ENCODE peak calls at places on chromosomes 11 and 22, in five cellular contexts. F is PC-3, D is MM.1S, P is GM23248, A is OCI-LY7. H is an unnamed sample.

GRCh38 chr11:128522943-128523518 is 64.3 kb downstream of the ETS1 start:
- DNase-seq in F (no peak), D (peak; percentile 15), A (no peak), P (peak; percentile 57), H (no peak)

GRCh38 chr22:17781319-17782031 is 7.2 kb upstream of the BID start:
- DNase-seq in P (peak; percentile 93), A (peak; percentile 60), F (peak; percentile 25), D (peak; percentile 82), H (no peak)

GRCh38 chr11:86639172-86639571 is 33.2 kb downstream of the ME3 start:
- DNase-seq in A (no peak), P (no peak), F (peak; percentile 90), D (no peak), H (no peak)

GRCh38 chr22:22593964-22594656 is 35.0 kb upstream of the PRAME start:
- DNase-seq in P (peak; percentile 58), A (peak; percentile 84), D (peak; percentile 73), F (peak; percentile 66), H (peak; percentile 48)

GRCh38 chr11:6327806-6328205 is 7.5 kb upstream of the CAVIN3 start:
- DNase-seq in D (no peak), A (no peak), F (no peak), P (no peak), H (no peak)

GRCh38 chr22:49368976-49369725 is 458.5 kb downstream of the BRD1 start:
- DNase-seq in D (no peak), A (no peak), P (no peak), F (no peak), H (no peak)

GRCh38 chr22:37999640-38000272 is 15.4 kb upstream of the SOX10 start:
- DNase-seq in D (no peak), P (peak; percentile 45), F (peak; percentile 83), A (peak; percentile 4), H (peak; percentile 75)

GRCh38 chr11:11993814-11994213 is 14.6 kb downstream of the DKK3 start:
- DNase-seq in F (peak; percentile 90), P (peak; percentile 95), D (no peak), A (no peak), H (peak; percentile 53)

GRCh38 chr11:112770487-112770886 is 190.7 kb upstream of the NCAM1 start:
- DNase-seq in D (no peak), P (no peak), A (no peak), F (no peak), H (no peak)

GRCh38 chr22:30044369-30044768 is 35.9 kb upstream of the HORMAD2 start:
- DNase-seq in D (no peak), P (peak; percentile 96), A (no peak), F (peak; percentile 71), H (peak; percentile 37)

GRCh38 chr11:10308208-10308954 is 3.5 kb downstream of the ADM start:
- DNase-seq in P (peak; percentile 49), D (peak; percentile 21), F (no peak), A (no peak), H (no peak)

GRCh38 chr11:2670541-2671100 is 29.2 kb downstream of the KCNQ1OT1 start:
- DNase-seq in D (no peak), F (no peak), P (no peak), A (no peak), H (no peak)

GRCh38 chr11:10125522-10126133 is 168.4 kb downstream of the SBF2 start:
- DNase-seq in D (no peak), A (no peak), P (peak; percentile 55), F (no peak), H (no peak)

GRCh38 chr22:21791635-21792625 is 56.3 kb upstream of the YPEL1 start:
- DNase-seq in A (no peak), F (peak; percentile 38), P (peak; percentile 51), D (no peak), H (no peak)

GRCh38 chr11:47669856-47670255 is 27.5 kb upstream of the MTCH2 start:
- DNase-seq in A (no peak), F (no peak), D (no peak), P (no peak), H (no peak)

GRCh38 chr11:126307706-126308105 is 3.8 kb downstream of the DCPS start:
- DNase-seq in D (peak; percentile 42), F (peak; percentile 84), A (peak; percentile 70), P (peak; percentile 68), H (no peak)

GRCh38 chr11:4048340-4048739 is 46.3 kb upstream of the RRM1 start:
- DNase-seq in D (no peak), F (no peak), A (no peak), P (no peak), H (no peak)

GRCh38 chr11:20443596-20443995 is 56.1 kb downstream of the PRMT3 start:
- DNase-seq in P (peak; percentile 49), F (peak; percentile 41), A (peak; percentile 25), D (peak; percentile 17), H (peak; percentile 18)

GRCh38 chr11:84543367-84544159 is 1083.6 kb downstream of the DLG2 start:
- DNase-seq in P (no peak), D (no peak), F (no peak), A (peak; percentile 45), H (no peak)

GRCh38 chr11:124657922-124658321 is 15.6 kb downstream of the SIAE start:
- DNase-seq in A (no peak), P (no peak), F (no peak), D (no peak), H (no peak)

GRCh38 chr11:64607381-64608259 is 16.6 kb downstream of the SLC22A12 start:
- DNase-seq in D (no peak), F (peak; percentile 33), A (no peak), P (peak; percentile 66), H (no peak)

GRCh38 chr11:61919113-61919840 is 1.9 kb upstream of the RAB3IL1 start:
- DNase-seq in D (no peak), F (no peak), P (no peak), A (peak; percentile 19), H (no peak)

GRCh38 chr11:2796091-2796490 is 89.5 kb downstream of the CDKN1C start:
- DNase-seq in A (no peak), D (no peak), F (no peak), P (no peak), H (no peak)

GRCh38 chr11:125457814-125458343 is 38.2 kb downstream of the FEZ1 start:
- DNase-seq in F (no peak), P (peak; percentile 91), D (no peak), A (no peak), H (no peak)

GRCh38 chr11:131038597-131038996 is 122.3 kb upstream of the SNX19 start:
- DNase-seq in F (peak; percentile 79), A (peak; percentile 18), P (peak; percentile 53), D (peak; percentile 31), H (no peak)

GRCh38 chr11:61141601-61142028 is 19.6 kb downstream of the VPS37C start:
- DNase-seq in F (no peak), P (no peak), A (peak; percentile 75), D (peak; percentile 100), H (no peak)

GRCh38 chr11:110373061-110373702 is 56.6 kb upstream of the FDX1 start:
- DNase-seq in P (peak; percentile 82), D (peak; percentile 27), F (peak; percentile 64), A (no peak), H (no peak)

GRCh38 chr11:17753641-17754040 is 19.1 kb downstream of the KCNC1 start:
- DNase-seq in A (no peak), P (no peak), F (no peak), D (no peak), H (no peak)

GRCh38 chr11:79353706-79354105 is 87.1 kb downstream of the TENM4 start:
- DNase-seq in F (peak; percentile 9), A (no peak), D (no peak), P (peak; percentile 4), H (no peak)

GRCh38 chr11:132898021-132898420 is 634.3 kb downstream of the OPCML start:
- DNase-seq in P (no peak), A (no peak), F (no peak), D (no peak), H (no peak)
- H3K9me2 ChIP-seq in P (no peaks in the 10 kb centered on the region), A (no peaks in the 10 kb centered on the region), F (no peaks in the 10 kb centered on the region), D (no peaks in the 10 kb centered on the region), H (no peaks in the 10 kb centered on the region)

DNA sequence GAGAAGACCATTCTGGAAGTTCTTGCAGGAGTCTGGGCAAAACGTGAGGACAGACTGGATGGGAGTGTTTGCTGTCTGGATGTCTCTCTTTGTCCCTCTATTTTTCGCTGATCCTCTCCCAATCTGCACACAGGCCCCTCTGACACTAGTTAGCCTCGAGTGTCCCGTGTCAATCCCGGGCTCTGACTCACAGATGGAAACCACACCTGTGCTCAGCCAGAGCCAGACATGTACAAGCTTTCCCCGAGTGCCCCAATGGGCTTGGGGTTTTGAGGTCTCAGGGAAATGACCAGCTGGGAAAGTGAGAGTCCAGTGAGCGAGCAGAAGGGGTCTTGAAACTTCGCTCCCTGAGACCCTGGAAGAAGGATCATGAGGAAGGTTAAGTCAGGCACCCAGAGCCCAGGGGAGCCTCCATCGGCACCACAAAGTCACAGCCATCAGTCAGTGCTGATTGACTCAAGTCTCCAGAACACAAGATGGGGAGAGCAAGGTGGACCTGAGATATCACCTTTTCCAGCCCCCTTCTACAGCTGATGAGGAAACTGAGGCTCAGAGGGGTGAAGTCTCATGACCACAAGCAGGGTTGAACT is 13.9 kb downstream of the APOL2 start:
- DNase-seq in F (no peak), D (no peak), A (no peak), P (no peak), H (no peak)
- H3K9me2 ChIP-seq in F (no peaks in the 10 kb centered on the region), D (no peaks in the 10 kb centered on the region), A (no peaks in the 10 kb centered on the region), P (no peaks in the 10 kb centered on the region), H (no peaks in the 10 kb centered on the region)

GRCh38 chr11:132901638-132902610 is 630.4 kb downstream of the OPCML start:
- DNase-seq in A (no peak), P (peak; percentile 26), F (no peak), D (no peak), H (no peak)

GRCh38 chr11:132894598-132894997 is 637.7 kb downstream of the OPCML start:
- DNase-seq in P (no peak), D (no peak), F (no peak), A (no peak), H (no peak)

GRCh38 chr11:132904091-132904490 is 628.2 kb downstream of the OPCML start:
- DNase-seq in P (no peak), A (no peak), F (no peak), D (no peak), H (no peak)

GRCh38 chr11:132895340-132895739 is 637.0 kb downstream of the OPCML start:
- DNase-seq in P (peak; percentile 18), F (no peak), A (no peak), D (no peak), H (no peak)

GRCh38 chr11:132898676-132899075 is 633.6 kb downstream of the OPCML start:
- DNase-seq in D (no peak), P (no peak), A (no peak), F (no peak), H (no peak)
- H3K9me2 ChIP-seq in D (no peaks in the 10 kb centered on the region), P (no peaks in the 10 kb centered on the region), A (no peaks in the 10 kb centered on the region), F (no peaks in the 10 kb centered on the region), H (no peaks in the 10 kb centered on the region)

DNA sequence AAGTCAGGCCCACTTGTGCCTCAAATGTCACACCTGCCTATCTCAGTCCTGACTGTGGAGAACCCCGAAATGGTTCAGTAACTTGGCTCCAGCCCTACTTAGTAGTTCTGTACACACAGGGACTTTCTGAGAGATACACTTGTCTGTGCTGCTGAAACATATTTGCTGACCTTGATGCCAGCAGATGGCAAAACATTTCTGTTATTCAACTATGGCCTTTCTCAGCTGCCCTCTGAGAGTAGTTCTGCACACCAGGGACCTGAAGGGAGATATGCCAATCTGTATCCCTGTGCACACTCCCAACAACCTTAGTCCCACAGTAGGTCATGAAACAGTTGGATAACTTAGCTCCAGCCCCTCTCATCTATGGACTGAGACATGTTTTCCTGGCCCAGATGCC is 1651.5 kb downstream of the LRRC4C start:
- DNase-seq in F (no peak), A (no peak), P (no peak), D (no peak), H (no peak)
- H3K9me2 ChIP-seq in F (no peaks in the 10 kb centered on the region), A (no peaks in the 10 kb centered on the region), P (no peaks in the 10 kb centered on the region), D (no peaks in the 10 kb centered on the region), H (no peaks in the 10 kb centered on the region)

H was measured in HCT116.